ENCODE peak calls at places on chromosome 9, in ten cellular contexts. G is globus pallidus; V is HFF-Myc; D is breast epithelium; F is NT2/D1; R is stimulated activated effector memory CD8-positive, alpha-beta T cell treated with anti-CD3 and anti-CD28 coated beads, Interleukin-12 subunit alpha, Interleukin-12 subunit beta, amount 100 ng/mL, for 72 hours; B is CD4-positive, CD25-positive, alpha-beta regulatory T cell; J is trophoblast cell; E is astrocyte of the hippocampus; U is SK-N-MC. I is an unnamed sample.

GRCh38 chr9:114290561-114290986 is 32.3 kb upstream of the ORM1 start:
- DNase-seq in G (no peak), F (no peak), D (peak; percentile 38), U (no peak), V (no peak), B (no peak), R (no peak), J (no peak), E (no peak), I (no peak)

GRCh38 chr9:134522502-134522848 is 119.1 kb upstream of the COL5A1 start:
- DNase-seq in D (no peak), J (no peak), U (no peak), R (no peak), G (no peak), E (no peak), B (no peak), F (no peak), V (no peak), I (no peak)

GRCh38 chr9:89873801-89874200 is 269.0 kb downstream of the GADD45G start:
- DNase-seq in E (no peak), F (no peak), U (no peak), G (no peak), J (no peak), R (no peak), V (no peak), B (no peak), D (no peak), I (no peak)

GRCh38 chr9:131319486-131319885 is 30.0 kb downstream of the PLPP7 start:
- DNase-seq in G (no peak), V (no peak), J (no peak), B (no peak), U (no peak), R (no peak), F (no peak), E (no peak), D (no peak), I (no peak)

GRCh38 chr9:92564479-92564878 is 28.7 kb upstream of the ECM2 start:
- DNase-seq in E (peak; percentile 46), U (no peak), V (no peak), R (no peak), D (no peak), B (no peak), F (no peak), J (no peak), G (no peak), I (no peak)

GRCh38 chr9:129783516-129784361 is 19.2 kb upstream of the TOR1B start:
- DNase-seq in J (peak; percentile 71), R (peak; percentile 70), B (peak; percentile 77), E (peak; percentile 84), U (peak; percentile 50), F (peak; percentile 70), G (peak; percentile 69), D (peak; percentile 70), V (peak; percentile 42), I (peak; percentile 67)

GRCh38 chr9:7879551-7880245 is 80.1 kb upstream of the DMAC1 start:
- DNase-seq in R (peak; percentile 10), B (peak; percentile 38), J (no peak), G (no peak), U (no peak), F (peak; percentile 85), E (no peak), D (no peak), V (no peak), I (peak; percentile 67)

GRCh38 chr9:108894225-108894997 is 32.3 kb downstream of the ACTL7A start:
- DNase-seq in D (no peak), F (no peak), V (no peak), J (no peak), B (no peak), E (no peak), G (no peak), U (no peak), R (no peak), I (no peak)

GRCh38 chr9:107638922-107639321 is 149.4 kb upstream of the KLF4 start:
- DNase-seq in F (no peak), B (no peak), V (peak; percentile 46), U (no peak), D (no peak), E (peak; percentile 12), G (peak; percentile 32), R (no peak), J (no peak), I (no peak)

GRCh38 chr9:133943781-133944745 is 48.1 kb downstream of the VAV2 start:
- DNase-seq in B (no peak), V (no peak), U (no peak), F (no peak), R (no peak), E (peak; percentile 72), D (no peak), J (no peak), G (no peak), I (no peak)

GRCh38 chr9:101299901-101300300 is 84.9 kb downstream of the BAAT start:
- DNase-seq in J (no peak), B (no peak), D (no peak), R (no peak), E (no peak), V (no peak), F (no peak), G (no peak), U (no peak), I (no peak)

GRCh38 chr9:79220246-79220645 is 351.5 kb upstream of the TLE4 start:
- DNase-seq in U (no peak), J (no peak), B (no peak), G (no peak), R (no peak), E (no peak), V (no peak), F (no peak), D (no peak), I (no peak)

GRCh38 chr9:123339666-123340414 is 16.2 kb upstream of the CRB2 start:
- DNase-seq in R (peak; percentile 20), U (no peak), E (no peak), B (peak; percentile 79), J (no peak), D (no peak), G (no peak), V (no peak), F (no peak), I (no peak)

GRCh38 chr9:114869845-114870244 is 60.5 kb downstream of the TNFSF8 start:
- DNase-seq in J (no peak), R (no peak), V (no peak), E (no peak), U (no peak), G (no peak), B (peak; percentile 81), D (no peak), F (peak; percentile 77), I (peak; percentile 25)

GRCh38 chr9:70400107-70400892 is 14.2 kb downstream of the KLF9 start:
- DNase-seq in D (no peak), B (no peak), R (no peak), V (no peak), F (no peak), E (no peak), J (no peak), G (no peak), U (no peak), I (no peak)

GRCh38 chr9:127523312-127523851 is 72.1 kb downstream of the LRSAM1 start:
- DNase-seq in B (peak; percentile 57), G (no peak), F (no peak), D (no peak), V (no peak), J (peak; percentile 89), E (peak; percentile 64), R (no peak), U (no peak), I (no peak)

GRCh38 chr9:128276574-128277270 is 646 bp downstream of the SWI5 start:
- DNase-seq in U (no peak), D (no peak), G (peak; percentile 12), J (no peak), V (no peak), B (no peak), R (no peak), F (no peak), E (peak; percentile 69), I (no peak)

GRCh38 chr9:69143291-69143690 is 30.8 kb upstream of the TJP2 start:
- DNase-seq in F (no peak), V (no peak), U (no peak), B (no peak), G (no peak), D (no peak), E (no peak), J (no peak), R (no peak), I (no peak)

GRCh38 chr9:98575379-98576346 is 133.1 kb downstream of the GABBR2 start:
- DNase-seq in B (peak; percentile 16), V (peak; percentile 42), U (no peak), D (no peak), R (peak; percentile 12), G (no peak), J (no peak), E (peak; percentile 88), F (no peak), I (peak; percentile 28)

GRCh38 chr9:14084867-14085266 is 229.1 kb downstream of the NFIB start:
- DNase-seq in B (no peak), G (no peak), U (no peak), R (no peak), F (no peak), D (no peak), V (no peak), J (no peak), E (no peak), I (no peak)

GRCh38 chr9:124145903-124146575 is 111.7 kb upstream of the NEK6 start:
- DNase-seq in V (no peak), R (no peak), B (no peak), G (no peak), U (no peak), J (no peak), D (no peak), F (no peak), E (no peak), I (no peak)

GRCh38 chr9:129702563-129702962 is 37.1 kb downstream of the PRRX2 start:
- DNase-seq in B (no peak), J (no peak), G (no peak), V (peak; percentile 97), U (no peak), F (no peak), R (no peak), D (no peak), E (no peak), I (no peak)

GRCh38 chr9:133707761-133708122 is 30.4 kb downstream of the SARDH start:
- DNase-seq in U (no peak), J (no peak), E (no peak), R (no peak), F (no peak), V (no peak), B (no peak), D (no peak), G (no peak), I (no peak)

GRCh38 chr9:86097510-86098224 is 1.7 kb downstream of the GOLM1 start:
- DNase-seq in J (no peak), D (no peak), G (no peak), E (no peak), V (no peak), B (no peak), R (no peak), U (no peak), F (no peak), I (no peak)

GRCh38 chr9:122338536-122338935 is 32.3 kb upstream of the PTGS1 start:
- DNase-seq in J (no peak), U (no peak), D (no peak), V (no peak), G (no peak), R (no peak), E (no peak), F (no peak), B (no peak), I (no peak)

GRCh38 chr9:137947012-137947411 is 69.4 kb downstream of the CACNA1B start:
- DNase-seq in B (no peak), J (no peak), E (no peak), R (no peak), D (no peak), V (no peak), U (no peak), G (no peak), F (no peak), I (no peak)

GRCh38 chr9:114117996-114118830 is 19.1 kb upstream of the KIF12 start:
- DNase-seq in E (peak; percentile 73), U (no peak), D (no peak), V (no peak), J (no peak), G (peak; percentile 62), R (no peak), B (no peak), F (no peak), I (no peak)

GRCh38 chr9:91328186-91328585 is 33.5 kb downstream of the AUH start:
- DNase-seq in F (no peak), R (no peak), B (no peak), D (no peak), V (no peak), J (peak; percentile 37), E (no peak), G (no peak), U (no peak), I (no peak)